ENCODE peak calls at places on chromosomes 1 and 21, in nine cellular contexts. D is GM23248, N is hepatocyte, M is keratinocyte, V is MM.1S, L is astrocyte, J is IMR-90, I is HepG2, Z is fibroblast of lung. U is an unnamed sample. For H3K9me3, the result is how much of the 10 kb centered on the place peaks cover.

GRCh38 chr1:45864124-45864721 is 60.8 kb downstream of the MAST2 start:
- DNase-seq in L (no peak), N (no peak), J (no peak), V (no peak), M (no peak), D (peak), I (no peak), Z (peak), U (peak)

GRCh38 chr1:73673980-73674379 is 524.0 kb downstream of the LRRIQ3 start:
- DNase-seq in L (peak), Z (no peak), N (no peak), D (no peak), J (no peak), I (no peak), V (no peak), M (peak), U (peak)

GRCh38 chr1:217272385-217272784 is 358.5 kb downstream of the GPATCH2 start:
- DNase-seq in Z (peak), J (peak), M (no peak), L (peak), I (no peak), D (peak), N (no peak), V (no peak), U (peak)

GRCh38 chr1:147475488-147475887 is 65.8 kb upstream of the BCL9 start:
- DNase-seq in I (no peak), D (no peak), M (no peak), N (no peak), L (peak), Z (no peak), J (no peak), V (no peak), U (no peak)

GRCh38 chr1:204128464-204128963 is 23.3 kb downstream of the ETNK2 start:
- DNase-seq in J (no peak), I (no peak), V (no peak), Z (no peak), M (no peak), L (no peak), D (peak), N (no peak), U (no peak)

GRCh38 chr1:230137328-230137815 is 70.3 kb downstream of the GALNT2 start:
- DNase-seq in M (no peak), L (no peak), J (no peak), I (no peak), V (no peak), Z (no peak), N (no peak), D (no peak), U (no peak)

GRCh38 chr1:94335950-94336349 is 82.2 kb upstream of the ABCD3 start:
- DNase-seq in D (peak), J (peak), I (peak), Z (peak), L (peak), M (peak), V (peak), N (peak), U (peak)

GRCh38 chr1:150165622-150166612 is 16.2 kb downstream of the PLEKHO1 start:
- DNase-seq in L (no peak), M (no peak), Z (peak), I (peak), V (peak), N (peak), D (peak), J (peak), U (peak)

GRCh38 chr1:235741294-235741693 is 91.7 kb upstream of the GNG4 start:
- DNase-seq in I (no peak), L (peak), M (no peak), V (no peak), Z (peak), J (peak), N (peak), D (peak), U (no peak)

GRCh38 chr1:67515324-67516080 is 85.3 kb upstream of the SERBP1 start:
- DNase-seq in Z (no peak), I (no peak), L (no peak), M (no peak), D (no peak), V (no peak), N (no peak), J (no peak), U (no peak)

GRCh38 chr1:229381234-229381633 is 38.4 kb upstream of the CCSAP start:
- DNase-seq in D (no peak), L (no peak), V (no peak), I (no peak), N (no peak), J (no peak), Z (no peak), M (no peak), U (no peak)

GRCh38 chr1:55556378-55556777 is 341.2 kb upstream of the USP24 start:
- DNase-seq in I (no peak), J (no peak), Z (peak), N (no peak), M (no peak), D (no peak), V (no peak), L (no peak), U (no peak)

GRCh38 chr1:70807088-70807664 is 240.4 kb downstream of the PTGER3 start:
- DNase-seq in J (no peak), D (no peak), I (no peak), L (no peak), V (no peak), M (no peak), N (no peak), Z (no peak), U (no peak)

GRCh38 chr1:247295274-247295684 is 36.4 kb downstream of the ZNF496 start:
- DNase-seq in D (peak), V (no peak), M (no peak), Z (no peak), L (peak), J (peak), N (no peak), I (no peak), U (no peak)

GRCh38 chr1:44985747-44986359 is 542 bp downstream of the EIF2B3 start:
- DNase-seq in I (no peak), V (no peak), J (peak), Z (no peak), M (no peak), N (no peak), L (peak), D (peak), U (peak)

GRCh38 chr1:42784946-42785693 is at the start of gene TMEM269:
- DNase-seq in Z (peak), D (peak), M (no peak), N (no peak), J (no peak), L (no peak), I (no peak), V (no peak), U (no peak)

GRCh38 chr21:29333355-29333746 is 34.6 kb downstream of the BACH1 start:
- DNase-seq in I (no peak), V (no peak), Z (no peak), N (no peak), J (no peak), D (no peak), M (no peak), L (no peak), U (no peak)

GRCh38 chr1:178367151-178367550 is 129.6 kb downstream of the CLEC20A start:
- DNase-seq in M (no peak), Z (no peak), N (no peak), I (no peak), J (no peak), D (no peak), V (no peak), L (no peak), U (no peak)

GRCh38 chr21:45934570-45934969 is 47.0 kb upstream of the COL6A1 start:
- DNase-seq in L (no peak), Z (no peak), N (no peak), D (no peak), M (no peak), J (no peak), I (no peak), V (no peak), U (no peak)

GRCh38 chr21:45937721-45938452 is 43.7 kb upstream of the COL6A1 start:
- DNase-seq in I (no peak), M (no peak), Z (no peak), J (no peak), L (no peak), N (no peak), D (no peak), V (no peak), U (no peak)

GRCh38 chr21:45934071-45934470 is 47.5 kb upstream of the COL6A1 start:
- DNase-seq in V (no peak), J (no peak), L (no peak), D (no peak), I (no peak), M (no peak), Z (no peak), N (no peak), U (no peak)

GRCh38 chr21:45932922-45933502 is 48.6 kb upstream of the COL6A1 start:
- DNase-seq in M (no peak), D (no peak), I (no peak), L (no peak), J (no peak), V (peak), Z (no peak), N (no peak), U (no peak)

GRCh38 chr21:45935628-45936027 is 45.9 kb upstream of the COL6A1 start:
- DNase-seq in J (peak), D (peak), M (no peak), V (no peak), Z (peak), I (no peak), L (peak), N (no peak), U (peak)
- H3K4me3 ChIP-seq in J (no peak), D (no peak), M (no peak), V (no peak), Z (no peak), I (no peak), L (no peak), N (no peak), U (no peak)

DNA sequence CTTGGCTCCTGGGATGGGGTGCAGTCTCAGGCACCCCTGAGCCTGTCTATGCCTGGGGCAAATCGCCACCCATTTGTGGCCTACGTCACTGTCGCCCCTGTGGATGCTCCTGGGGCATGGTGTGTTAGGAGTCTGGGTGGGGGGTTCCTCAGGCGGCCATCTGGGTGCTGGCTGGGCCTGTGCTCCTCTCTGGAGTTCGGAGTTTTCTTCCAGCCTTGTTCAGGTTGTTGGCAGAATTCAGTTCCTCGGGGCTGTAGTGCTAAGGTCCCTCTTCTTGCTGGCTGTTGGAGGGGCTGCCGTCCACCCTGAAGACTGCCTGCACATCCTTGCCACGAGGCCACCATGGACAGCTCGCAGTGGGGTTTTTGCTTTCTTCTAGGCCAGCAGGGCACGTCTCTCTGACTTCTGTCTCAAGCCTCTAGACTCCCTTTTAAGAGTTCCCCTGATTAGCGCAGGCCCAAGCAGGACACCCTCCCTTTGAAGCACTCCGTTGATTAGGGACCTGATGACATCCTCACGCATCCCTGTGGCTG is 86.7 kb upstream of the C1orf174 start:
- DNase-seq in I (no peak), L (no peak), Z (no peak), D (no peak), J (no peak), N (no peak), M (no peak), V (no peak), U (no peak)
- H3K9me3 ChIP-seq in I (under half), L (under half), Z (under half), D (under half), J (under half), N (under half), M (under half), V (under half), U (under half)

GRCh38 chr1:10211805-10212405 is 1.5 kb downstream of the KIF1B start:
- DNase-seq in D (no peak), N (peak), L (no peak), Z (no peak), J (no peak), I (peak), M (no peak), V (no peak), U (no peak)

GRCh38 chr1:10212476-10212875 is 2.1 kb downstream of the KIF1B start:
- DNase-seq in M (no peak), J (no peak), N (no peak), Z (no peak), V (no peak), I (no peak), D (no peak), L (no peak), U (no peak)

GRCh38 chr1:10209590-10209904 is 823 bp upstream of the KIF1B start:
- DNase-seq in J (no peak), V (no peak), L (no peak), N (no peak), M (no peak), D (no peak), I (no peak), Z (no peak), U (no peak)

GRCh38 chr1:10209905-10210810 is at the start of gene KIF1B:
- DNase-seq in D (peak), N (peak), Z (peak), L (peak), V (peak), M (peak), J (peak), I (peak), U (peak)

DNA sequence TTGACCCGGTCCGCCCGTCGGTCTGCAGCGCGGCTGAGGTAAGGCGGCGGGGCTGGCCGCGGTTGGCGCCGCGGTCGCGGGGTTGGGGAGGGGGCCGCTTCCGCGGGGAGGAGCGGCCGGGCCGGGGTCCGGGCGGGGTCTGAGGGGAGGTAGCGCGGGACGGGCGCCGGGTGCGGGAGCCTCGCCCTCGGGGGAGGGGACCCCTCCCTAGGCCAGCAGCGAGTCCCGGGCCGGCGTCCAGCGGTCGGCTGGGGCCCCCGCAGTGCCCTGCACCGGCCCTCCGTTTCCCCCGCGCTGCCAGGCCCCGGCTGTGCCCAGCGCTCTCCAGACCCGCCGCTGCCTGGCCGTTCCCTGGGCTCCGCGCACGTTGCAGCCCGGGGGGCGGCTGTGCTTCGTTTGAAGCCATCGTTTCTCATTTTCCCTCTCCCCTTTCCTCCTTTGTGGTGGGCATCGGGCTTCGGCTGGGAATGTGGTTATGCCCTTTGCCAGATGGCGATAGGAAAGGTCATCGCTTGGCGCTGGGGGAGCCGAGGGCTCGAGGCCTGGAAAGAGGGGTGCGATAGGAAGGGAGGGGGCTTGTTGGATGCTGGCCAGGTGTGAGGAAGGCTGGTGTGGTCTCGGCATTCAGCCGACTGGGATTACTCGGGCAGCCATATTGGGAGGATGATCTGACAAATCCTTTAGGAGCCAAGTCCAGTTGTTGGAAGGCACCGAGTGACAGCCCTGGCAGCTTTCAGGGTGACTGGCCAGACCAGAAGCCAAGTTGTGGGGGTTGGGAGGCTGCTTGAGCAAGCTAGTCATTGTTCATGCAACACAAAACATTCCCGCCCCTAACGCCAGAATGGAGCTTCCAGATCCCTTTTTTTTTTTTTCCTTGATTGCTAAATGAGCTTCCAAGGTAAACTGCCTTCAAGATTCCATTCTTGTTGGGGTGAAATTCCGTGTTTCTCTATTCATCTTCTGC is 753 bp downstream of the KIF1B start:
- DNase-seq in Z (peak), I (peak), N (peak), L (peak), M (no peak), V (no peak), D (peak), J (peak), U (peak)
- H2AFZ ChIP-seq in Z (peak), I (no peak), N (peak), L (peak), M (peak), V (peak), D (peak), J (peak), U (peak)

GRCh38 chr1:228084797-228085196 is 2.3 kb downstream of the ARF1 start:
- DNase-seq in D (no peak), L (no peak), V (no peak), Z (no peak), J (no peak), I (no peak), N (no peak), M (no peak), U (no peak)
- H3K4me3 ChIP-seq in D (peak), L (peak), V (peak), Z (peak), J (no peak), I (peak), N (peak), M (peak), U (peak)

GRCh38 chr1:4253918-4254317 is 353.8 kb upstream of the C1orf174 start:
- DNase-seq in L (no peak), M (no peak), I (no peak), N (no peak), Z (no peak), V (no peak), J (no peak), D (no peak), U (no peak)

GRCh38 chr1:4261327-4261726 is 361.3 kb upstream of the C1orf174 start:
- DNase-seq in L (no peak), M (no peak), J (no peak), I (no peak), D (no peak), V (no peak), N (no peak), Z (no peak), U (no peak)

DNA sequence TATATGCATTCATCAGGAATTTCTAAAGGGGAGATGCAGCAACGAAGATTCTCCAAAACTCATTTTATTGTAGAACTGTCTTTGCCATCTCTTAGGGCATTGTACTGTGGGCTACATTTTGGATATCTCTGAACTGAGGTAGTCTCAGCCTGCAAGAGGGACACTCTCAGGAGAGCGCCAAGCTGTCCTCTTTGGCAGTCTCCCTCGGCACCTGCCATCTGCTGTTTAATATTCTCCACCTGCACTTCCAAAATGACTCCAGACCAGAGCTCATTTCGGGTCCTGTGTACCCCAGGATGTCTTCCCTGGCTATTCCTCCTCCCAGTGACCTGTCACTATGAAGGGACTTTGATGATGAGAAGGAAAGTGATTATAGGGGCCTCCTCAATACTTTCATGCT is 356.3 kb upstream of the C1orf174 start:
- DNase-seq in J (no peak), D (no peak), L (no peak), Z (no peak), I (no peak), N (no peak), M (no peak), V (no peak), U (no peak)
- H3K9me3 ChIP-seq in J (under half), D (under half), L (under half), Z (under half), I (half or more), N (under half), M (under half), V (under half), U (under half)

GRCh38 chr1:109792056-109792831 is 28.5 kb upstream of the EPS8L3 start:
- DNase-seq in I (peak), V (no peak), M (no peak), D (peak), J (peak), L (peak), Z (peak), N (peak), U (peak)
- H2AFZ ChIP-seq in I (no peak), V (no peak), M (no peak), D (peak), J (peak), L (peak), Z (no peak), N (no peak), U (no peak)

U was measured in mammary epithelial cell.